ENCODE peak calls at places on chromosome 9, in five cellular contexts. G, F, W, L and S are unnamed samples.

GRCh38 chr9:131732636-131733340 is 7.1 kb downstream of the RAPGEF1 start:
- DNase-seq in L (peak), W (no peak), F (no peak), G (no peak), S (no peak)

GRCh38 chr9:71767421-71768321 is 642 bp downstream of the CEMIP2 start:
- DNase-seq in L (no peak), W (peak), G (peak), F (peak), S (no peak)

GRCh38 chr9:99748251-99748650 is 73.4 kb upstream of the NR4A3 start:
- DNase-seq in L (no peak), G (no peak), F (no peak), W (no peak), S (no peak)

GRCh38 chr9:19184144-19184917 is 46.2 kb upstream of the DENND4C start:
- DNase-seq in G (peak), W (peak), L (peak), F (peak), S (peak)

GRCh38 chr9:120985759-120986353 is 59.3 kb upstream of the TRAF1 start:
- DNase-seq in W (peak), L (no peak), G (no peak), F (peak), S (no peak)

GRCh38 chr9:97855899-97856298 is 2.9 kb downstream of the FOXE1 start:
- DNase-seq in G (no peak), W (no peak), L (no peak), F (no peak), S (no peak)

GRCh38 chr9:127983847-127984289 is 3.1 kb upstream of the EEIG1 start:
- DNase-seq in W (no peak), G (no peak), F (no peak), L (no peak), S (peak)

GRCh38 chr9:113906411-113907110 is 30.5 kb downstream of the ZNF618 start:
- DNase-seq in F (no peak), G (no peak), W (no peak), L (peak), S (no peak)

GRCh38 chr9:126327016-126327749 is 554 bp downstream of the MVB12B start:
- DNase-seq in F (peak), L (peak), W (no peak), G (no peak), S (no peak)

GRCh38 chr9:98080346-98080745 is 23.8 kb downstream of the NANS start:
- DNase-seq in W (peak), L (no peak), F (peak), G (no peak), S (no peak)

GRCh38 chr9:89814340-89815040 is 209.7 kb downstream of the GADD45G start:
- DNase-seq in F (no peak), W (peak), G (peak), L (peak), S (no peak)

GRCh38 chr9:77977210-77977611 is 54.4 kb downstream of the GNAQ start:
- DNase-seq in L (peak), G (peak), W (peak), F (peak), S (no peak)

GRCh38 chr9:134598884-134599245 is 42.7 kb upstream of the COL5A1 start:
- DNase-seq in W (no peak), L (no peak), F (no peak), G (no peak), S (no peak)

GRCh38 chr9:79592736-79593493 is 21.1 kb downstream of the TLE4 start:
- DNase-seq in G (no peak), W (peak), F (no peak), L (peak), S (no peak)

GRCh38 chr9:78301466-78301865 is 4.5 kb downstream of the PSAT1 start:
- DNase-seq in W (no peak), F (peak), L (no peak), G (no peak), S (no peak)

GRCh38 chr9:118554987-118555386 is 814.2 kb downstream of the BRINP1 start:
- DNase-seq in G (no peak), W (no peak), F (no peak), L (no peak), S (no peak)